ENCODE peak calls at places on chromosomes 13 and 19, in five cellular contexts. A is non-pigmented ciliary epithelial cell, N is amygdala, I is heart left ventricle, Z is cardiac muscle cell. E is an unnamed sample.

GRCh38 chr19:38664503-38665211 is 17.2 kb downstream of the ACTN4 start:
- DNase-seq in A (no peak), N (no peak), I (peak; percentile 48), Z (peak; percentile 60), E (no peak)

GRCh38 chr13:71217827-71218226 is 649.2 kb downstream of the DACH1 start:
- DNase-seq in A (no peak), N (no peak), I (no peak), Z (no peak), E (no peak)

GRCh38 chr13:57045816-57046691 is 94.7 kb upstream of the PRR20A start:
- DNase-seq in A (no peak), N (no peak), I (no peak), Z (peak; percentile 4), E (no peak)

GRCh38 chr13:79901336-79901735 is 420.4 kb downstream of the NDFIP2 start:
- DNase-seq in A (peak; percentile 10), N (peak; percentile 33), I (no peak), Z (no peak), E (no peak)

GRCh38 chr19:39829702-39830275 is 4.2 kb downstream of the DYRK1B start:
- DNase-seq in A (no peak), N (no peak), I (no peak), Z (no peak), E (no peak)

GRCh38 chr13:40595693-40596092 is 70.7 kb downstream of the FOXO1 start:
- DNase-seq in A (no peak), N (no peak), I (no peak), Z (no peak), E (peak; percentile 81)

GRCh38 chr19:10421981-10422461 is 1.7 kb downstream of the PDE4A start:
- DNase-seq in A (no peak), N (no peak), I (no peak), Z (no peak), E (no peak)

GRCh38 chr13:113981201-113981605 is 7.3 kb upstream of the C13orf46 start:
- DNase-seq in A (no peak), N (no peak), I (peak; percentile 61), Z (no peak), E (no peak)

GRCh38 chr13:79786176-79786575 is 305.2 kb downstream of the NDFIP2 start:
- DNase-seq in A (no peak), N (no peak), I (no peak), Z (no peak), E (peak; percentile 56)

GRCh38 chr19:48549380-48549779 is 2.6 kb upstream of the SULT2B1 start:
- DNase-seq in A (no peak), N (no peak), I (no peak), Z (no peak), E (no peak)

GRCh38 chr19:54035215-54036178 is 28.2 kb downstream of the VSTM1 start:
- DNase-seq in A (peak; percentile 58), N (peak; percentile 4), I (no peak), Z (no peak), E (peak; percentile 36)

GRCh38 chr13:37198629-37199028 is 93.2 kb upstream of the CSNK1A1L start:
- DNase-seq in A (no peak), N (no peak), I (no peak), Z (no peak), E (no peak)

GRCh38 chr19:35267818-35268545 is 780 bp upstream of the USF2 start:
- DNase-seq in A (no peak), N (peak; percentile 76), I (peak; percentile 76), Z (peak; percentile 80), E (peak; percentile 34)

GRCh38 chr19:42076375-42076944 is 494 bp downstream of the ZNF574 start:
- DNase-seq in A (no peak), N (no peak), I (no peak), Z (no peak), E (no peak)

GRCh38 chr19:48722196-48722708 is 2.7 kb upstream of the MAMSTR start:
- DNase-seq in A (no peak), N (no peak), I (no peak), Z (no peak), E (no peak)

GRCh38 chr13:53201454-53202225 is 173.0 kb downstream of the OLFM4 start:
- DNase-seq in A (no peak), N (peak; percentile 56), I (no peak), Z (peak; percentile 53), E (no peak)

GRCh38 chr19:18769989-18770528 is 21.0 kb downstream of the COMP start:
- DNase-seq in A (no peak), N (no peak), I (no peak), Z (no peak), E (no peak)

GRCh38 chr19:10007811-10008211 is 2.5 kb downstream of the COL5A3 start:
- DNase-seq in A (no peak), N (no peak), I (peak; percentile 81), Z (no peak), E (no peak)

E was measured in trophoblast cell.